ENCODE peak calls at places on chromosome 9, in eight cellular contexts. P is GM12878, Q is IMR-90, I is A549, A is WTC11, K is HepG2, B is H1, E is K562. L is an unnamed sample.

GRCh38 chr9:127061411-127061810 is 61.0 kb downstream of the ANGPTL2 start:
- DNase-seq in B (no peak), P (no peak), A (no peak), E (no peak), K (no peak), Q (no peak), I (no peak), L (no peak)

GRCh38 chr9:124283232-124283814 is 25.6 kb downstream of the NEK6 start:
- DNase-seq in B (no peak), E (no peak), P (no peak), Q (no peak), I (no peak), A (no peak), K (no peak), L (no peak)

GRCh38 chr9:21968331-21969010 is 25.7 kb downstream of the CDKN2A start:
- DNase-seq in Q (no peak), P (no peak), E (no peak), I (no peak), K (no peak), B (peak), A (peak), L (peak)

GRCh38 chr9:116706310-116707290 is 19.5 kb downstream of the TRIM32 start:
- DNase-seq in E (no peak), A (no peak), P (no peak), K (no peak), Q (no peak), I (no peak), B (no peak), L (no peak)

GRCh38 chr9:91690540-91691249 is 259.3 kb downstream of the ROR2 start:
- DNase-seq in E (no peak), K (no peak), P (no peak), I (no peak), A (no peak), Q (no peak), B (no peak), L (no peak)

GRCh38 chr9:37028425-37029031 is 5.5 kb downstream of the PAX5 start:
- DNase-seq in E (no peak), I (no peak), A (no peak), Q (no peak), P (no peak), B (peak), K (no peak), L (no peak)

GRCh38 chr9:95499847-95500246 is 16.9 kb downstream of the PTCH1 start:
- DNase-seq in B (no peak), P (no peak), Q (peak), E (no peak), K (peak), A (no peak), I (no peak), L (peak)

GRCh38 chr9:95043826-95044225 is 273.7 kb downstream of the FANCC start:
- DNase-seq in Q (no peak), I (peak), P (no peak), B (no peak), A (no peak), E (no peak), K (no peak), L (no peak)

GRCh38 chr9:114811301-114811700 is 5.5 kb upstream of the TNFSF15 start:
- DNase-seq in A (no peak), E (no peak), K (no peak), B (no peak), Q (no peak), P (no peak), I (no peak), L (no peak)

GRCh38 chr9:134625361-134626140 is 16.1 kb upstream of the COL5A1 start:
- DNase-seq in P (no peak), K (no peak), B (no peak), Q (peak), I (no peak), E (no peak), A (peak), L (no peak)

GRCh38 chr9:127858041-127858512 is 3.6 kb upstream of the ENG start:
- DNase-seq in E (no peak), A (no peak), B (no peak), Q (no peak), K (no peak), P (no peak), I (no peak), L (peak)

GRCh38 chr9:136685792-136686533 is 1.3 kb downstream of the AGPAT2 start:
- DNase-seq in K (no peak), E (peak), A (no peak), I (no peak), Q (no peak), B (peak), P (no peak), L (peak)

GRCh38 chr9:114246558-114246957 is 76.3 kb upstream of the ORM1 start:
- DNase-seq in E (no peak), B (no peak), Q (peak), P (no peak), A (no peak), I (no peak), K (no peak), L (no peak)

GRCh38 chr9:78605029-78605930 is 308.4 kb downstream of the PSAT1 start:
- DNase-seq in P (no peak), K (no peak), A (no peak), I (no peak), Q (no peak), B (no peak), E (no peak), L (no peak)

GRCh38 chr9:96382175-96382574 is 1.3 kb downstream of the SLC35D2 start:
- DNase-seq in A (no peak), K (peak), B (no peak), Q (peak), I (no peak), E (no peak), P (no peak), L (no peak)

GRCh38 chr9:134187821-134188420 is 23.6 kb upstream of the RNU6ATAC start:
- DNase-seq in E (no peak), B (no peak), A (no peak), P (no peak), Q (no peak), K (no peak), I (no peak), L (peak)

GRCh38 chr9:81214975-81215374 is 474.4 kb downstream of the TLE1 start:
- DNase-seq in K (no peak), B (no peak), E (no peak), A (no peak), Q (no peak), I (no peak), P (no peak), L (no peak)

GRCh38 chr9:79611091-79611614 is 39.4 kb downstream of the TLE4 start:
- DNase-seq in P (no peak), B (no peak), K (no peak), I (no peak), A (no peak), E (peak), Q (peak), L (no peak)

GRCh38 chr9:113219972-113220371 is 1.1 kb downstream of the FKBP15 start:
- DNase-seq in I (no peak), K (no peak), A (no peak), Q (peak), E (no peak), P (peak), B (no peak), L (no peak)

GRCh38 chr9:95494022-95494415 is 22.8 kb downstream of the PTCH1 start:
- DNase-seq in E (no peak), K (no peak), B (no peak), P (no peak), Q (no peak), I (no peak), A (no peak), L (peak)

GRCh38 chr9:114936566-114936965 is 6.2 kb upstream of the TNFSF8 start:
- DNase-seq in K (no peak), P (no peak), B (no peak), A (no peak), E (no peak), I (no peak), Q (no peak), L (no peak)

GRCh38 chr9:84862786-84863185 is 193.3 kb downstream of the NTRK2 start:
- DNase-seq in Q (no peak), K (no peak), B (peak), A (peak), E (no peak), I (peak), P (no peak), L (no peak)

GRCh38 chr9:31715250-31715649 is 669.2 kb upstream of the ACO1 start:
- DNase-seq in E (no peak), P (no peak), I (no peak), A (no peak), B (no peak), K (no peak), Q (no peak), L (no peak)

GRCh38 chr9:27393054-27393846 is 96.3 kb upstream of the EQTN start:
- DNase-seq in A (no peak), K (no peak), Q (no peak), B (no peak), E (no peak), P (no peak), I (no peak), L (no peak)

GRCh38 chr9:37952731-37953130 is 48.8 kb upstream of the SLC25A51 start:
- DNase-seq in K (no peak), A (no peak), I (peak), E (no peak), Q (peak), P (no peak), B (no peak), L (no peak)

GRCh38 chr9:114386361-114386885 is 1.4 kb downstream of the AKNA start:
- DNase-seq in B (no peak), K (no peak), P (no peak), A (no peak), E (no peak), I (no peak), Q (no peak), L (no peak)

GRCh38 chr9:89191004-89191403 is 12.4 kb upstream of the SHC3 start:
- DNase-seq in B (no peak), K (peak), Q (no peak), I (peak), E (no peak), P (no peak), A (no peak), L (no peak)

GRCh38 chr9:17402309-17402708 is 176.6 kb upstream of the SH3GL2 start:
- DNase-seq in B (no peak), Q (peak), I (peak), P (no peak), K (peak), E (no peak), A (no peak), L (no peak)

GRCh38 chr9:77980622-77981021 is 51.0 kb downstream of the GNAQ start:
- DNase-seq in Q (peak), I (no peak), P (no peak), A (no peak), B (no peak), E (no peak), K (no peak), L (no peak)

GRCh38 chr9:36486454-36486932 is 86.2 kb upstream of the MELK start:
- DNase-seq in I (no peak), K (no peak), A (no peak), E (peak), Q (peak), P (no peak), B (no peak), L (no peak)

GRCh38 chr9:133225171-133226011 is 16.3 kb upstream of the OBP2B start:
- DNase-seq in P (no peak), A (no peak), B (peak), E (no peak), I (no peak), Q (no peak), K (no peak), L (no peak)

GRCh38 chr9:109745335-109746283 is 34.4 kb upstream of the PALM2AKAP2 start:
- DNase-seq in I (no peak), A (peak), E (no peak), B (no peak), P (no peak), K (no peak), Q (peak), L (no peak)

GRCh38 chr9:129026442-129027223 is 1.5 kb downstream of the SH3GLB2 start:
- DNase-seq in B (no peak), Q (peak), I (no peak), E (peak), P (no peak), K (peak), A (peak), L (peak)

GRCh38 chr9:92176068-92176799 is 61.0 kb upstream of the SPTLC1 start:
- DNase-seq in K (no peak), I (peak), A (no peak), B (no peak), P (no peak), E (no peak), Q (no peak), L (no peak)

GRCh38 chr9:115531410-115532130 is 413.6 kb upstream of the TNC start:
- DNase-seq in E (no peak), A (no peak), B (no peak), K (no peak), I (no peak), Q (peak), P (no peak), L (no peak)

GRCh38 chr9:3332802-3333201 is 193.0 kb downstream of the RFX3 start:
- DNase-seq in K (no peak), B (no peak), A (no peak), E (no peak), I (no peak), Q (no peak), P (no peak), L (no peak)

GRCh38 chr9:37971691-37972090 is 67.8 kb upstream of the SLC25A51 start:
- DNase-seq in P (no peak), Q (no peak), E (no peak), B (no peak), A (no peak), I (no peak), K (no peak), L (no peak)

GRCh38 chr9:93186151-93186715 is 2.3 kb downstream of the WNK2 start:
- DNase-seq in I (no peak), A (no peak), E (no peak), P (no peak), K (no peak), Q (no peak), B (no peak), L (peak)

GRCh38 chr9:133443982-133444381 is 15.8 kb upstream of the CACFD1 start:
- DNase-seq in K (no peak), I (no peak), E (no peak), A (no peak), P (no peak), B (no peak), Q (peak), L (no peak)

GRCh38 chr9:97474373-97474925 is 27.0 kb upstream of the TMOD1 start:
- DNase-seq in P (no peak), A (no peak), K (no peak), B (no peak), I (no peak), Q (peak), E (no peak), L (no peak)
- TF ChIP-seq USF2 in P (no peak), A (no peak), K (no peak), B (no peak), I (no peak), Q (no peak), E (no peak), L (no peak)

GRCh38 chr9:111038336-111039202 is at the start of gene LPAR1:
- DNase-seq in E (no peak), Q (peak), A (peak), B (peak), I (peak), P (no peak), K (no peak), L (peak)

GRCh38 chr9:111036946-111037743 is 1.1 kb downstream of the LPAR1 start:
- DNase-seq in I (peak), K (no peak), E (no peak), A (no peak), B (no peak), Q (peak), P (no peak), L (peak)

GRCh38 chr9:111036068-111036789 is 2.0 kb downstream of the LPAR1 start:
- DNase-seq in Q (peak), I (peak), P (no peak), K (no peak), E (no peak), A (peak), B (peak), L (peak)

GRCh38 chr9:111039203-111039907 is 1.1 kb upstream of the LPAR1 start:
- DNase-seq in E (no peak), Q (no peak), A (peak), K (no peak), P (no peak), B (no peak), I (no peak), L (no peak)

DNA sequence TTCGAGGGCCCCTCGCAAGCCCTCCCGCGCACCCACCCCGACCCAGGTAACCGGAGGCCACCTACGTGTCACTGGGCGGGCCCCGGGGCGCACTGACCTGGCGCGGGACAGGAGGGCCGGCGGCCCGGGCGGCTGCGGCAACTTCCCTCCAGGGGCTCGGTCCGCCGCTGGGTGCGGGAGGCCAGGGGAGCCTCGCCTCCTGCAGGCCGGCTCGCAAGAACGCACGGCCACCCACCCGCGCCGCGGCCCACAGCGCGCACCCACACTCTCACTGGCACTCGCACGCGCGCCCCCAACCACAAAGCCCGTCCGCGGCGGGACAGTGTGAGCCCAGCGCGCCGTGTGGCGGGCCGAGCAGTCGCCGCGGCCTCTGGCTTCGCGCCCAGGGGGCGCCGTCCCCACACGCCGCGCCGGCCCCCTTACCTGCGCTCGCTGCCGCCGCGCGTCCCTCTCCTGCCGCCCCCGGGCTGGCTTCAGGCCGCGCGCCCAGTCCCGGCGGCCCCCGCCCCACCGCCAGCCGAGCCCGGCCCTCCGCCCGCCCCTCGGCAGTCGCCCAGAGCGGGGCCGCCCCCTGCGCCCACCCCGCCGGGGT is 430 bp downstream of the LPAR1 start:
- DNase-seq in Q (peak), K (peak), I (peak), E (no peak), P (no peak), A (peak), B (peak), L (peak)
- TF ChIP-seq USF2 in Q (no peak), K (no peak), I (no peak), E (no peak), P (no peak), A (no peak), B (no peak), L (no peak)

GRCh38 chr9:72399391-72399790 is 34.4 kb upstream of the ZFAND5 start:
- DNase-seq in K (no peak), E (no peak), A (no peak), Q (no peak), P (no peak), B (no peak), I (no peak), L (no peak)

GRCh38 chr9:72390896-72391295 is 25.9 kb upstream of the ZFAND5 start:
- DNase-seq in B (no peak), A (no peak), P (no peak), Q (no peak), I (no peak), E (no peak), K (no peak), L (no peak)

GRCh38 chr9:72396247-72397091 is 31.5 kb upstream of the ZFAND5 start:
- DNase-seq in B (no peak), A (no peak), P (no peak), Q (peak), K (peak), I (peak), E (no peak), L (no peak)

DNA sequence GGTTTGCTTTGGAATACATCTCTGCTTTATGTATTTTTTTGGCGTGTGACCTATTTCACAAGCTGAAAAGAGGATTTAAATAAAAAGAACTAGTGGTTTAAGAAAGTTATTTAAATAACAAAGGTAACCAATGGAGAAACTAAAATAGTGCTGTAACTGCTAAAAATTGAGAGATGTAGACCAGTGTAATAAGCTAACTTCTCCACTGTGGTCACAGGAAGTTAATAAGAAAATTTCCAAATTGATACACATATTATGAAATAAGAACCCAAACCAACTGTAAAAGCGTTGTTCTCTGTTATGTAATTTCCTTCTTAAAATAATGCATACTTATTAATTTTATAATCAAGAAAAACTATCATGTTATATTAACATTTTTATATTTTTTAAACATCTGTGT is 29.1 kb upstream of the ZFAND5 start:
- DNase-seq in P (no peak), B (no peak), E (no peak), K (no peak), I (no peak), Q (no peak), A (no peak), L (no peak)
- TF ChIP-seq USF2 in P (no peak), B (no peak), E (no peak), K (no peak), I (no peak), Q (no peak), A (no peak), L (no peak)

GRCh38 chr9:131226226-131226625 is 50.1 kb downstream of the FAM78A start:
- DNase-seq in I (peak), Q (no peak), K (no peak), E (no peak), P (no peak), A (no peak), B (no peak), L (no peak)

GRCh38 chr9:131233556-131233955 is 42.8 kb downstream of the FAM78A start:
- DNase-seq in B (no peak), K (no peak), Q (no peak), P (no peak), A (no peak), E (no peak), I (no peak), L (no peak)

GRCh38 chr9:131228096-131228495 is 48.2 kb downstream of the FAM78A start:
- DNase-seq in B (no peak), I (no peak), A (no peak), K (no peak), Q (no peak), E (no peak), P (no peak), L (no peak)

GRCh38 chr9:131227112-131228058 is 48.9 kb downstream of the FAM78A start:
- DNase-seq in P (no peak), E (no peak), K (no peak), I (peak), A (no peak), B (no peak), Q (peak), L (peak)

DNA sequence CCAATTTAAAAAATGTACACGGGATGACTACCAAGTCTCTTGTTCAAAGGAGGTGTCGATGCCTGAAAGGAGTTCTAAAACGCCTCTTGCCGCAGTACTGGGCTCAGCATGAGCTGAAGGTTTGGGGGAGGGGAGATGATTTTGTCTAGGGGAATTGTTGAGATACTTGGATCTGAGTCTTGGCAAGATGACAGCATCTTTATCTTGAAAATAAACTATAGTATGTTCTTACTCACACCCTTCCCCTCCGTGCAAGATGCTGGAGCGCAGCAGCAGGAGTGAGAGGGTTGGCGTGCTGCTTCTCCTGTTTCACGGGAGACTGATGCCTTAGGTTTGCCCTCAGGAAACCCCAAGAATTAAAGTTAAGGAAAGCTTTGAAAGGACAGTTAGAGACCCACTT is 47.3 kb downstream of the FAM78A start:
- DNase-seq in A (no peak), B (no peak), K (no peak), P (no peak), I (no peak), E (no peak), Q (peak), L (no peak)
- TF ChIP-seq USF2 in A (no peak), B (no peak), K (no peak), P (no peak), I (no peak), E (no peak), Q (no peak), L (no peak)

GRCh38 chr9:107756091-107756490 is 266.5 kb upstream of the KLF4 start:
- DNase-seq in I (no peak), K (no peak), Q (no peak), A (no peak), E (no peak), B (no peak), P (no peak), L (no peak)

GRCh38 chr9:107749787-107750444 is 260.3 kb upstream of the KLF4 start:
- DNase-seq in E (peak), A (peak), Q (peak), K (peak), I (peak), B (peak), P (no peak), L (no peak)

GRCh38 chr9:107755267-107755666 is 265.7 kb upstream of the KLF4 start:
- DNase-seq in E (no peak), K (no peak), P (no peak), B (no peak), I (peak), A (no peak), Q (peak), L (no peak)

GRCh38 chr9:107751522-107752235 is 262.1 kb upstream of the KLF4 start:
- DNase-seq in A (no peak), Q (peak), B (no peak), P (peak), I (peak), K (peak), E (no peak), L (no peak)

GRCh38 chr9:107750741-107751521 is 261.4 kb upstream of the KLF4 start:
- DNase-seq in K (peak), P (no peak), E (no peak), B (no peak), I (peak), A (no peak), Q (peak), L (no peak)
- TF ChIP-seq USF2 in K (no peak), P (no peak), E (no peak), B (no peak), I (no peak), A (no peak), Q (no peak), L (no peak)

L was measured in SK-N-SH.